ENCODE peak calls at places on chromosomes 6 and 20, in six cellular contexts. U is fibroblast of villous mesenchyme, Y is fibroblast of pulmonary artery, K is astrocyte of the cerebellum, I is left cardiac atrium, N is GM23248. C is an unnamed sample.

GRCh38 chr6:43052842-43053544 is 658 bp downstream of the CUL7 start:
- DNase-seq in U (peak), Y (peak), K (no peak), I (peak), N (peak), C (no peak)

GRCh38 chr6:145214570-145214969 is 520.8 kb downstream of the EPM2A start:
- DNase-seq in U (peak), Y (peak), K (peak), I (no peak), N (peak), C (no peak)

GRCh38 chr20:50267041-50267865 is 76.6 kb downstream of the CEBPB start:
- DNase-seq in U (no peak), Y (peak), K (no peak), I (peak), N (peak), C (no peak)

GRCh38 chr20:51797357-51798025 is 4.8 kb downstream of the SALL4 start:
- DNase-seq in U (peak), Y (no peak), K (peak), I (no peak), N (no peak), C (no peak)

GRCh38 chr6:106757267-106757666 is 127.9 kb downstream of the QRSL1 start:
- DNase-seq in U (peak), Y (no peak), K (no peak), I (no peak), N (no peak), C (no peak)

GRCh38 chr6:22302828-22303227 is 6.0 kb upstream of the PRL start:
- DNase-seq in U (peak), Y (no peak), K (no peak), I (no peak), N (peak), C (no peak)

GRCh38 chr6:98847392-98847766 is 13.0 kb downstream of the POU3F2 start:
- DNase-seq in U (no peak), Y (no peak), K (no peak), I (no peak), N (no peak), C (no peak)

GRCh38 chr20:62364911-62365736 is 2.0 kb downstream of the LAMA5 start:
- DNase-seq in U (no peak), Y (no peak), K (no peak), I (peak), N (no peak), C (no peak)

GRCh38 chr6:153947817-153948447 is 91.1 kb upstream of the OPRM1 start:
- DNase-seq in U (peak), Y (peak), K (no peak), I (no peak), N (peak), C (peak)

GRCh38 chr6:158773581-158774449 is 45.4 kb downstream of the EZR start:
- DNase-seq in U (no peak), Y (no peak), K (peak), I (no peak), N (no peak), C (no peak)

GRCh38 chr6:54801669-54802068 is 44.9 kb upstream of the FAM83B start:
- DNase-seq in U (peak), Y (peak), K (peak), I (no peak), N (peak), C (no peak)

GRCh38 chr6:148617522-148617921 is 129.3 kb upstream of the UST start:
- DNase-seq in U (peak), Y (peak), K (no peak), I (no peak), N (peak), C (no peak)

GRCh38 chr6:30447237-30447636 is 42.1 kb upstream of the HLA-E start:
- DNase-seq in U (no peak), Y (no peak), K (no peak), I (no peak), N (peak), C (no peak)

GRCh38 chr20:34980543-34981213 is 25.0 kb downstream of the MYH7B start:
- DNase-seq in U (peak), Y (peak), K (no peak), I (peak), N (no peak), C (no peak)

GRCh38 chr6:112618796-112619195 is 271.7 kb downstream of the RFPL4B start:
- DNase-seq in U (peak), Y (peak), K (no peak), I (no peak), N (peak), C (no peak)

GRCh38 chr20:2690213-2690612 is 2.4 kb upstream of the EBF4 start:
- DNase-seq in U (no peak), Y (no peak), K (no peak), I (no peak), N (no peak), C (no peak)

GRCh38 chr6:39593644-39594043 is 131.6 kb downstream of the KIF6 start:
- DNase-seq in U (no peak), Y (no peak), K (no peak), I (no peak), N (no peak), C (no peak)

GRCh38 chr20:33046412-33046811 is 7.3 kb upstream of the BPIFB3 start:
- DNase-seq in U (no peak), Y (no peak), K (no peak), I (no peak), N (no peak), C (no peak)

GRCh38 chr6:167106401-167106800 is 16.5 kb upstream of the CCR6 start:
- DNase-seq in U (no peak), Y (no peak), K (no peak), I (no peak), N (no peak), C (no peak)

GRCh38 chr20:42475773-42476172 is 713.9 kb downstream of the PTPRT start:
- DNase-seq in U (no peak), Y (no peak), K (no peak), I (no peak), N (no peak), C (no peak)

GRCh38 chr20:17566345-17566744 is 3.5 kb upstream of the DSTN start:
- DNase-seq in U (no peak), Y (no peak), K (no peak), I (no peak), N (no peak), C (no peak)

GRCh38 chr20:50930139-50931047 is 844 bp downstream of the ADNP start:
- DNase-seq in U (no peak), Y (no peak), K (no peak), I (peak), N (peak), C (no peak)

C was measured in hippocampal formation.